ENCODE peak calls at places on chromosomes 6 and 20, in five cellular contexts. One of them, this sample, is unnamed.

GRCh38 chr20:58109918-58110635 is 118.4 kb downstream of the ANKRD60 start:
- DNase-seq in HL-60: no peak
- DNase-seq in endodermal cell: no peak
- DNase-seq in breast epithelium: no peak
- DNase-seq in HCT116: no peak
- DNase-seq in this sample: no peak

GRCh38 chr20:47876348-47877056 is 91.2 kb upstream of the SULF2 start:
- DNase-seq in HL-60: no peak
- DNase-seq in endodermal cell: no peak
- DNase-seq in breast epithelium: no peak
- DNase-seq in HCT116: no peak
- DNase-seq in this sample: no peak

GRCh38 chr6:52074155-52074554 is 13.3 kb downstream of the PKHD1 start:
- DNase-seq in HL-60: no peak
- DNase-seq in endodermal cell: no peak
- DNase-seq in breast epithelium: no peak
- DNase-seq in HCT116: no peak
- DNase-seq in this sample: no peak

GRCh38 chr6:149228276-149228962 is 89.1 kb upstream of the TAB2 start:
- DNase-seq in HL-60: no peak
- DNase-seq in endodermal cell: no peak
- DNase-seq in breast epithelium: no peak
- DNase-seq in HCT116: no peak
- DNase-seq in this sample: no peak

GRCh38 chr20:46348972-46349741 is 40.9 kb upstream of the CDH22 start:
- DNase-seq in HL-60: peak
- DNase-seq in endodermal cell: peak
- DNase-seq in breast epithelium: no peak
- DNase-seq in HCT116: peak
- DNase-seq in this sample: no peak

GRCh38 chr6:26216886-26217713 is 129.9 kb downstream of the HFE start:
- DNase-seq in HL-60: peak
- DNase-seq in endodermal cell: peak
- DNase-seq in breast epithelium: peak
- DNase-seq in HCT116: no peak
- DNase-seq in this sample: no peak

GRCh38 chr6:156413156-156413555 is 364.0 kb upstream of the ARID1B start:
- DNase-seq in HL-60: no peak
- DNase-seq in endodermal cell: no peak
- DNase-seq in breast epithelium: no peak
- DNase-seq in HCT116: no peak
- DNase-seq in this sample: no peak

GRCh38 chr6:5653801-5654200 is 352.9 kb downstream of the NRN1 start:
- DNase-seq in HL-60: no peak
- DNase-seq in endodermal cell: no peak
- DNase-seq in breast epithelium: no peak
- DNase-seq in HCT116: no peak
- DNase-seq in this sample: no peak

GRCh38 chr6:18280084-18280483 is 15.8 kb upstream of the DEK start:
- DNase-seq in HL-60: no peak
- DNase-seq in endodermal cell: no peak
- DNase-seq in breast epithelium: no peak
- DNase-seq in HCT116: no peak
- DNase-seq in this sample: no peak

GRCh38 chr6:103750603-103751002 is 1109.1 kb downstream of the HACE1 start:
- DNase-seq in HL-60: no peak
- DNase-seq in endodermal cell: no peak
- DNase-seq in breast epithelium: no peak
- DNase-seq in HCT116: no peak
- DNase-seq in this sample: no peak

GRCh38 chr6:42984924-42985475 is 630 bp downstream of the PPP2R5D start:
- DNase-seq in HL-60: peak
- DNase-seq in endodermal cell: peak
- DNase-seq in breast epithelium: no peak
- DNase-seq in HCT116: no peak
- DNase-seq in this sample: no peak

GRCh38 chr6:159606786-159607185 is 86.3 kb downstream of the SOD2 start:
- DNase-seq in HL-60: no peak
- DNase-seq in endodermal cell: no peak
- DNase-seq in breast epithelium: no peak
- DNase-seq in HCT116: no peak
- DNase-seq in this sample: no peak

DNA sequence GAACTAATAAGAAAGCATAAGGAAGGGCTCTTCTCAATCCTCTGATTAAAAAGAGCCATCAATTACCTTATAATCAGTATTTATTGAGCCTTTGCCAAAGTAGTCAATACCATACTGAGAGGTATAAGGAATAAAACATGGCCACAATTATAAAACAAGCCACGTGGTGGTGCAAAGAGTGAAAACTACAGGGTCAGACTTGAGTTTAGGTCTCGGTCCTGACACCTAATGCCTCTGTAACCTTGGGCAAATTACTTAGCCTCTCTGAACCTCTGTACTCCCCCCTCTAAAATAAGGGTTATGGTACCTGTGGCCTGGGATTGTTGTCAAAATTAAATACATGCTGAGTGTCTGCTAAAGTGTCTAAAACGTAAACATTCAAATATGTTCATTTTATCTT is 11.8 kb downstream of the TRIM10 start:
- DNase-seq in HL-60: no peak
- DNase-seq in endodermal cell: no peak
- DNase-seq in breast epithelium: no peak
- DNase-seq in HCT116: no peak
- DNase-seq in this sample: no peak
- TF ChIP-seq CTCF in HL-60: no peak
- TF ChIP-seq CTCF in endodermal cell: peak
- TF ChIP-seq CTCF in breast epithelium: no peak
- TF ChIP-seq CTCF in HCT116: no peak
- TF ChIP-seq CTCF in this sample: peak

GRCh38 chr6:33845031-33845430 is 41.2 kb upstream of the MLN start:
- DNase-seq in HL-60: no peak
- DNase-seq in endodermal cell: no peak
- DNase-seq in breast epithelium: no peak
- DNase-seq in HCT116: no peak
- DNase-seq in this sample: no peak
- H3K4me3 ChIP-seq in HL-60: no peak
- H3K4me3 ChIP-seq in endodermal cell: no peak
- H3K4me3 ChIP-seq in breast epithelium: no peak
- H3K4me3 ChIP-seq in HCT116: no peak
- H3K4me3 ChIP-seq in this sample: no peak

GRCh38 chr6:21885532-21886089 is 292.1 kb downstream of the SOX4 start:
- DNase-seq in HL-60: no peak
- DNase-seq in endodermal cell: no peak
- DNase-seq in breast epithelium: no peak
- DNase-seq in HCT116: no peak
- DNase-seq in this sample: no peak
- TF ChIP-seq CTCF in HL-60: no peak
- TF ChIP-seq CTCF in endodermal cell: no peak
- TF ChIP-seq CTCF in breast epithelium: no peak
- TF ChIP-seq CTCF in HCT116: no peak
- TF ChIP-seq CTCF in this sample: no peak

DNA sequence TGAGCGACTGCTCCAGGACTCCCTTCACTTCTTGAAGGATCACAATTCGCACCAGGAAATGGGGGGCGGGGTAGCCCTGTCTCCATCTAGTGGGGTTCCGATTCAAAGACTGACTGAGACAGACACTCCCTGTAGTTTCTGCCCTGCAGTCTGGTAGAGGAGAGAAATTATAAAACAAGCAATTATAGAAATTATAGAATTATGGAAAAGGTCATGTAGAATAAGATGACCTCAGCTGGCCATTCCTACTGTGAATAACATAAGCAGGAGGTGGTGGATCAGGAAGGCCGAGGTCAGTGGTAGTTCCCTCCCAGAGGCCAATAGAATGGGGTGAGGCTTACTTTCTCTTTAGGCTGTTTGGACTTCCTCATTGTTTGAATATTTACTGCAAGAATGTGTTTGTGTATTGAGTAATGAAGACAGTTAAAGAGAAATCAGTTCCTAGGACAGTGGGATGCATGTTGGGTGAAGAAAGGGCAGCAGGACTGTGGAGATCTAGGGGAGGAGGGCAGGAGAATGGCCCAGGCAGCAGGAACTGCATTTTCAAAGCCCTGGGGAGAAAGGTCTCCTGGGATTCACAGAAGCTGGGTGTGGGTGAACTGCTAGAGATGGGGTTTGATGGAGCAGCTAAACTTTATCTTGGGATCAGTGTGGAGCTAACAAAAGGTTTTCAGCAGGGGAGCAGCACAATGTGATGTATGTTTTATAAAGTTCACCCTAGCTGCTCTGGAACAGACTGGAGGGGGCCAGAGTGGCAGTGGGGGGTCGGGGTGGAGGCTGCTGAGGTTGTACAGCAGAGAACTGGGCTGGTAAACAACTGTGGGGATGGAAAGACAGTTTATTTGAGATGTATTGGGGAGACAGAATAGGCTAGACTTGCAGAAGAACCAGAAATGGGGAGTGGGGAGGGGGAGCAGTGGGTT is 2.1 kb downstream of the ZNF341 start:
- DNase-seq in HL-60: peak
- DNase-seq in endodermal cell: peak
- DNase-seq in breast epithelium: no peak
- DNase-seq in HCT116: no peak
- DNase-seq in this sample: no peak
- H3K4me3 ChIP-seq in HL-60: no peak
- H3K4me3 ChIP-seq in endodermal cell: no peak
- H3K4me3 ChIP-seq in breast epithelium: no peak
- H3K4me3 ChIP-seq in HCT116: peak
- H3K4me3 ChIP-seq in this sample: peak

DNA sequence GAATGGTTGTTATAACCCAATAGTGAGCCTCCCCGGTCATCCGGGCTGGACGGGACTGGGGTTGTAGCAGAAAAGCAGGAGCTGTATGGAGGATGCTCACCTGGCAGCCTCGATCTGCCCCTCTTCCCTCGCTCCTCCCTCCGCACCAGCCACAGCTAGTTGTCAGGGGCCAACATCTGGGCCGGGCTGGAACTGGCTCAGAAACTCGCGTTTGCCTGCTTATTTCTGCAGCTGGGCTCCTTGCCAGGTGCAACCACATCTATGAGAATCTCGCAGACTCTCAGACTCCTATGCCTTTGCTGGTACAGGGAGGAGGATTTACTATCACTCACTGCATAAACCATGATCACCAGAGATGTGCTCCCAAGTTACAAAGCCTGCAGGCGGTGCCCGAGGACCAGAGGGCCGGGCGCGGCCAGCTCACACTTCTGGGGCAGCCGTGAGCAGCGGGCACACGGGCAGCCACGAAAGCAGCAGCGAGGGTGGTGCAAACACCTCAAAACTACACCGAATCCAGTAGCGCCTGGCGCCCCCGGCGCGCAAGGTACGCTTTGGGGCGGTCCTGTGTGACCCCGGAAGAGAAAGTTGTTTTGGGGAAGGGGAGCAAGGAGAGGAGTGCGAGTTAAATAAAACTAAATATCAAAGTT is 609 bp upstream of the LRRC1 start:
- DNase-seq in HL-60: peak
- DNase-seq in endodermal cell: peak
- DNase-seq in breast epithelium: peak
- DNase-seq in HCT116: peak
- DNase-seq in this sample: no peak
- TF ChIP-seq CTCF in HL-60: no peak
- TF ChIP-seq CTCF in endodermal cell: peak
- TF ChIP-seq CTCF in breast epithelium: no peak
- TF ChIP-seq CTCF in HCT116: no peak
- TF ChIP-seq CTCF in this sample: no peak

GRCh38 chr6:56541736-56542366 is 100.8 kb downstream of the DST start:
- DNase-seq in HL-60: no peak
- DNase-seq in endodermal cell: no peak
- DNase-seq in breast epithelium: no peak
- DNase-seq in HCT116: no peak
- DNase-seq in this sample: no peak

GRCh38 chr6:56540950-56541600 is 101.6 kb downstream of the DST start:
- DNase-seq in HL-60: peak
- DNase-seq in endodermal cell: no peak
- DNase-seq in breast epithelium: no peak
- DNase-seq in HCT116: no peak
- DNase-seq in this sample: no peak

GRCh38 chr6:56539503-56540105 is 103.1 kb downstream of the DST start:
- DNase-seq in HL-60: no peak
- DNase-seq in endodermal cell: no peak
- DNase-seq in breast epithelium: no peak
- DNase-seq in HCT116: no peak
- DNase-seq in this sample: no peak

GRCh38 chr6:56538851-56539250 is 103.8 kb downstream of the DST start:
- DNase-seq in HL-60: no peak
- DNase-seq in endodermal cell: no peak
- DNase-seq in breast epithelium: no peak
- DNase-seq in HCT116: no peak
- DNase-seq in this sample: no peak

GRCh38 chr6:56540232-56540631 is 102.5 kb downstream of the DST start:
- DNase-seq in HL-60: peak
- DNase-seq in endodermal cell: no peak
- DNase-seq in breast epithelium: no peak
- DNase-seq in HCT116: no peak
- DNase-seq in this sample: no peak
- H3K4me3 ChIP-seq in HL-60: no peak
- H3K4me3 ChIP-seq in endodermal cell: peak
- H3K4me3 ChIP-seq in breast epithelium: peak
- H3K4me3 ChIP-seq in HCT116: no peak
- H3K4me3 ChIP-seq in this sample: peak

DNA sequence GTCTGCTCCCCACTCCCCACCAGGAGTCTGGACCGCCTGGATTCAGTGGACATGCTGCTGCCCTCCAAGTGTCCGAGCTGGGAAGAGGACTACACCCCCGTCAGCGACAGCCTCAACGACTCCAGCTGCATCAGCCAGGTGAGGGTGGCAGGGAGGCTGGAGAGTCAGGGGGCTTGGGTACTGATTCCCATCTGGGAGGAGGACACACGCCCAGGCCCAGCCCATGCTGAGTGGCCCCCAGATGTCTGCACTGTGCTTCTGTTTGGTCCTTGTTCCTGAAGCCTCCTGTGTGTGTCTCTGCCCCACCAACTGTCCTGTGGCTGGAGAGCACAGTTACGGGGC is 101.6 kb upstream of the MYL9 start:
- DNase-seq in HL-60: no peak
- DNase-seq in endodermal cell: no peak
- DNase-seq in breast epithelium: no peak
- DNase-seq in HCT116: no peak
- DNase-seq in this sample: no peak
- TF ChIP-seq CTCF in HL-60: no peak
- TF ChIP-seq CTCF in endodermal cell: no peak
- TF ChIP-seq CTCF in breast epithelium: no peak
- TF ChIP-seq CTCF in HCT116: no peak
- TF ChIP-seq CTCF in this sample: no peak